ENCODE peak calls at places on chromosomes 4 and X, in four cellular contexts. One of them, this sample, is unnamed.

GRCh38 chrX:148043456-148043855 is 62.3 kb downstream of the FMR1NB start:
- DNase-seq in WTC11: no peak
- DNase-seq in K562: no peak
- DNase-seq in GM12878: no peak
- DNase-seq in this sample: no peak

GRCh38 chr4:115325836-115326235 is 212.4 kb upstream of the NDST4 start:
- DNase-seq in WTC11: no peak
- DNase-seq in K562: no peak
- DNase-seq in GM12878: no peak
- DNase-seq in this sample: no peak

GRCh38 chr4:88467392-88467791 is 10.5 kb downstream of the HERC5 start:
- DNase-seq in K562: no peak
- DNase-seq in GM12878: no peak
- DNase-seq in WTC11: no peak
- DNase-seq in this sample: no peak

GRCh38 chr4:13647012-13647411 is 19.5 kb upstream of the BOD1L1 start:
- DNase-seq in K562: no peak
- DNase-seq in WTC11: no peak
- DNase-seq in GM12878: no peak
- DNase-seq in this sample: no peak

GRCh38 chr4:17817027-17817426 is 6.2 kb downstream of the NCAPG start:
- DNase-seq in K562: no peak
- DNase-seq in GM12878: peak; percentile 41
- DNase-seq in WTC11: no peak
- DNase-seq in this sample: peak; percentile 29

GRCh38 chr4:67052981-67053380 is 492.3 kb downstream of the CENPC start:
- DNase-seq in GM12878: no peak
- DNase-seq in WTC11: no peak
- DNase-seq in K562: no peak
- DNase-seq in this sample: no peak

GRCh38 chr4:168560184-168560834 is 63.5 kb downstream of the PALLD start:
- DNase-seq in GM12878: no peak
- DNase-seq in K562: no peak
- DNase-seq in WTC11: no peak
- DNase-seq in this sample: no peak

GRCh38 chrX:1355131-1355799 is 18.7 kb downstream of the IL3RA start:
- DNase-seq in GM12878: no peak
- DNase-seq in K562: no peak
- DNase-seq in WTC11: peak; percentile 63
- DNase-seq in this sample: no peak

GRCh38 chr4:139593091-139593564 is 37.1 kb upstream of the SETD7 start:
- DNase-seq in WTC11: no peak
- DNase-seq in GM12878: no peak
- DNase-seq in K562: no peak
- DNase-seq in this sample: peak; percentile 45

DNA sequence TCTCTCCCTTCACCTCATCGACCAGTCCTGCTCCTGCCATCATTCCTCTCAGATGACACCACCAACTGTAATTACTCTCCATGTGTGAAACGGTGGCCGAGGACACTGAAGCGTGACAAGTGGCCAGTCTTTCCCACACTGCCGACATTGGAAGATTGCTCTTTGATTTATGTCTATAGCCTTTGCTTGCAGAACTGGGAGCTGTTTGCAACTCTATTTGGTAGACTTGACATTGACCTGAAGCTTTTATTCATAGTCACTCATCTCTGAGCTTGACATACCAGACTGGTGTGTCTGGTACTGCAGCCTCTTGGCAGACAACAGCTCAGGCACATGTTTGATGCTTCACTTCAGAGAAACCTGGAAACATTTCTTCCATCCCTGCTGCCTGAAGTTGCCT is 121.8 kb upstream of the GALNT7 start:
- DNase-seq in K562: no peak
- DNase-seq in WTC11: no peak
- DNase-seq in GM12878: no peak
- DNase-seq in this sample: no peak
- TF ChIP-seq CREM in K562: no peak
- TF ChIP-seq CREM in WTC11: no peak
- TF ChIP-seq CREM in GM12878: no peak
- TF ChIP-seq CREM in this sample: no peak

DNA sequence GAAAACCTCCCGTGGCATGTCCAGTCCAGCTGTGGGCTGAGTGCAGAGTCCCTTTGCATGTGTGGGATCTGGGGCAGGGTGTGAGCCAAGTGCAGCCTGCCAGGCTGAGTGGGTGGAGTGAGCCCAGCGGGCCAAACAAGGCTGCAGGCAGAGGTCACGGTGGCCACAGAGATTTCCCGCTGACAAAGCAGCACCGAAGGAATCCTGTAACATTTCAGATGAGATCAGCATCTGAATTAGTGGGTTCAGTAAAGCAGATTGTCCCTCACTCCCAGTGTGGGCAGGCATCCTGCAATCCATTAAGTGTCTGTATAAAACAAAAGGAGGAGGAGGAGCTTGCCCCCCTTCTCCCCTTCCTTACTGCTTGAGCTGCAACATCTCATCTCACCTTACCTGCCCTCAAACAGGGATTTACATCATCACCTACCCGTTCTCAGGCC is 324.4 kb downstream of the FAT4 start:
- DNase-seq in K562: no peak
- DNase-seq in WTC11: peak; percentile 68
- DNase-seq in GM12878: no peak
- DNase-seq in this sample: no peak
- TF ChIP-seq ATF3 in K562: no peak
- TF ChIP-seq ATF3 in WTC11: no peak
- TF ChIP-seq ATF3 in GM12878: no peak
- TF ChIP-seq ATF3 in this sample: no peak

DNA sequence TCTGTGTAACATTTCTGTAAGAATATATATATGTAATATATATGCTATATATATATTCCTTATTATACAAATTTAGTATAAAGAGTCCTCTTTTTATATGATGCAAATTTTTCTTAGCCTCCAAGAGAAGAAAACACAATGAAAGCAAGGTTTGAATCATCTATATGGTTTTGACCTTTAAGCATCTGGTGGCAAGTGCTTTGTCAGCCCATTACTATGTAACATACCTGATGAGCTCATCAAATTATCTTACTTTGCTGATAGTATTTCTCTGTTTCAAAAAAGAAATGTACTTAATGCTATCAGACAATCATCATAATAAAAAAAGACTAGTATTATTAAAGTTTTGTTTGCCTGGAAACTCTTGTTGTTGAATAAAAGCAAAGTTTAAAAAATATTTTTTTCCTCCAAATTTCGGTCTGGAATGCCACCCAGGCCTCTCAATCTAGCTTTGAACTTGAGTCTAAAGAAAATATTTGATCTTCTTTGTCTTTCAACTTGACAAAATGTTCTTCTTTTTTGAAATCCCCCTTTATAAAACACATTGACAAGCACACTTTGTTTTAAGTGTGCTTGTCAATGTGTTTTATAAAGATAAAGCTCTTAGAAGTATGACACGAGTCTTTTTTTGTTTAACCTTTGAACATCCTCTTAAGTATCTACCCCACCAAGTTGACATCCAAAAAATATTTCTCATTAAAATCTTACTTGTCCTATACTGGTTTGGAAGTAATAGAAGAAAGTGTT is 26.2 kb downstream of the ZNF330 start:
- DNase-seq in K562: peak; percentile 23
- DNase-seq in GM12878: no peak
- DNase-seq in WTC11: no peak
- DNase-seq in this sample: no peak
- TF ChIP-seq CREM in K562: no peak
- TF ChIP-seq CREM in GM12878: no peak
- TF ChIP-seq CREM in WTC11: no peak
- TF ChIP-seq CREM in this sample: no peak

GRCh38 chr4:128775477-128775876 is 34.0 kb upstream of the JADE1 start:
- DNase-seq in K562: no peak
- DNase-seq in WTC11: no peak
- DNase-seq in GM12878: no peak
- DNase-seq in this sample: no peak

GRCh38 chr4:128766781-128767180 is 42.7 kb upstream of the JADE1 start:
- DNase-seq in WTC11: no peak
- DNase-seq in K562: no peak
- DNase-seq in GM12878: no peak
- DNase-seq in this sample: no peak

GRCh38 chr4:128768373-128768996 is 41.0 kb upstream of the JADE1 start:
- DNase-seq in WTC11: no peak
- DNase-seq in GM12878: no peak
- DNase-seq in K562: no peak
- DNase-seq in this sample: no peak

GRCh38 chr4:128769011-128769410 is 40.5 kb upstream of the JADE1 start:
- DNase-seq in WTC11: no peak
- DNase-seq in K562: no peak
- DNase-seq in GM12878: no peak
- DNase-seq in this sample: no peak

GRCh38 chr4:128770807-128771206 is 38.7 kb upstream of the JADE1 start:
- DNase-seq in GM12878: no peak
- DNase-seq in K562: no peak
- DNase-seq in WTC11: no peak
- DNase-seq in this sample: no peak
- TF ChIP-seq ATF3 in GM12878: no peak
- TF ChIP-seq ATF3 in K562: peak; percentile 27
- TF ChIP-seq ATF3 in WTC11: no peak
- TF ChIP-seq ATF3 in this sample: no peak

DNA sequence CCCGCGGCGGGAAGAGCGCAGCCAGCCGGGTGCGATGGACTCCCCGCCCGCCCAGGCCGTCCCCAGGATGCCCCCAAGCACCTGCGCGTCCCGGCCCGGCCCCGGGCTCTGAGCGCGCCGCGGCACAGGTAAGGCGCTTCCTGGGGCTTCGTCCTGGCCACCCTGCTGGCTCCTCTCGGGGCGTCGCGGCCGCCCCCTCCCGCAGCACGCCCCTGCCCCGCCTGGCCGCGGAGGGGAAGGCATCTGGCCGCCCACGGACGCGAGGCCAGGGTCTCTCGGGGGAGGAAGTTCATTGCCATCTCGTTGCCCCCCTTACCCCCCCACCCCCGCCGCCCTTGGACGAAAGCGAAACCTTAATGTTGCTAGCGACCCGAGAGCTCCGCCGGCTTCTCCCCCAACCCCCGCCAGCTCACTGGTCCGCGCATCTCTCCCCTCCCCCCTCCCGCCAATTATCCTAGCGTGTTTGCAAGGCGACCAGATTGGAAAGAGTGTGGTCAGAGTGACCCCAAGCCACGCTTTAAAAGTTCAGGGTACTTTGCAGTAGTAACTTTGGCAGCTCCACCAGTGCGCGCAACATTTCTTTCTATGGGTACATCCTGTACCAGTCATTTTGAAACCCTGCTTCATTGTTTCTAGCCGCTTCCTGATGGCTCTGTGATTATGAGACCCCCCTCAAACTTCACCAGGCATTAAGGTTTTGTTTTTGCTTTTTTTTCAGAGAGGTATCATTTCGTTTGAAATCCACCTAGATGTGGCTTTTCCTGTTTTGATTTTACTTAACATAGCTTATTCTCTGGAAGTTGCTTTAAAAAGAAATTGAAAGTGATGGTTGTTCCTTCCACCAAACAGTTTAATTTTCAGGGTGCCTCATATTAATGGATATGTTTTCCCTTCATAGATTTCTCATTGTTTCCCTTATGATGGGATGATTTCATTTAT is 606 bp downstream of the TBC1D1 start:
- DNase-seq in K562: no peak
- DNase-seq in GM12878: peak; percentile 79
- DNase-seq in WTC11: peak; percentile 19
- DNase-seq in this sample: no peak
- TF ChIP-seq CREM in K562: no peak
- TF ChIP-seq CREM in GM12878: no peak
- TF ChIP-seq CREM in WTC11: no peak
- TF ChIP-seq CREM in this sample: no peak

DNA sequence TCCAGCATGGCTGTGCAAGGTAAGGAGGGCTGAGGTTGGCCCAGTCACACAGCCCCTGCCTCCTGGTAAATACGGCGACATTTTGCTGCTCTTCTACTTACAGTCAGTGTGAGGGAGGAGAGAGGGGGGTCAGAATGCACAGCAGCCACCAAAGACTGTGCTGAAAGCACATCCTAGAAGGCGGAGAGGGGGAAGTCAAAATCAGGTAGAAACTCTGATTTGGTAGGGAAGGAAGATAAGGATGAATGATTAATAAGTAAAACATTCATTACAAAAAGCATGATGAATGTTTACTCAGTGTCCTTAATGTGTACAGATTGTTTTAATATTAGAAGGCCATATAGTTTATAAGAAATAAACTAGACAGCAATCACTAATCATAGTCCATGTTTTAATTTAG is 57.5 kb downstream of the ADD1 start:
- DNase-seq in K562: no peak
- DNase-seq in WTC11: no peak
- DNase-seq in GM12878: no peak
- DNase-seq in this sample: no peak
- TF ChIP-seq ATF3 in K562: no peak
- TF ChIP-seq ATF3 in WTC11: no peak
- TF ChIP-seq ATF3 in GM12878: no peak
- TF ChIP-seq ATF3 in this sample: no peak

GRCh38 chr4:83617371-83618021 is 81.6 kb downstream of the GPAT3 start:
- DNase-seq in GM12878: no peak
- DNase-seq in WTC11: no peak
- DNase-seq in K562: no peak
- DNase-seq in this sample: no peak

GRCh38 chr4:83613994-83614393 is 78.1 kb downstream of the GPAT3 start:
- DNase-seq in WTC11: no peak
- DNase-seq in K562: no peak
- DNase-seq in GM12878: no peak
- DNase-seq in this sample: no peak

GRCh38 chr4:83618431-83618830 is 82.5 kb downstream of the GPAT3 start:
- DNase-seq in K562: peak; percentile 19
- DNase-seq in GM12878: no peak
- DNase-seq in WTC11: no peak
- DNase-seq in this sample: peak; percentile 87

GRCh38 chr4:83616252-83616651 is 80.3 kb downstream of the GPAT3 start:
- DNase-seq in K562: no peak
- DNase-seq in GM12878: no peak
- DNase-seq in WTC11: no peak
- DNase-seq in this sample: no peak

GRCh38 chr4:83618991-83619390 is 83.1 kb downstream of the GPAT3 start:
- DNase-seq in K562: no peak
- DNase-seq in WTC11: no peak
- DNase-seq in GM12878: no peak
- DNase-seq in this sample: no peak
- TF ChIP-seq CREM in K562: peak; percentile 48
- TF ChIP-seq CREM in WTC11: no peak
- TF ChIP-seq CREM in GM12878: no peak
- TF ChIP-seq CREM in this sample: no peak

This sample was measured in HepG2.